ENCODE peak calls at places on chromosome 13, in four cellular contexts. B is AG20443, R is H9, P is mammary epithelial cell. L is an unnamed sample.

GRCh38 chr13:106432636-106433035 is 102.8 kb downstream of the EFNB2 start:
- DNase-seq in B (peak), R (no peak), P (peak), L (peak)

GRCh38 chr13:78497702-78498319 is 105.5 kb downstream of the POU4F1 start:
- DNase-seq in B (no peak), R (no peak), P (no peak), L (no peak)

GRCh38 chr13:79997244-79997643 is 343.7 kb downstream of the SPRY2 start:
- DNase-seq in B (no peak), R (no peak), P (no peak), L (no peak)

GRCh38 chr13:23618341-23618740 is 48.1 kb downstream of the TNFRSF19 start:
- DNase-seq in B (peak), R (no peak), P (peak), L (peak)

GRCh38 chr13:94710881-94711560 is 1.3 kb downstream of the SOX21 start:
- DNase-seq in B (peak), R (peak), P (no peak), L (peak)

GRCh38 chr13:90652036-90652435 is 695.5 kb upstream of the MIR17HG start:
- DNase-seq in B (no peak), R (no peak), P (no peak), L (no peak)

GRCh38 chr13:79810671-79811070 is 329.7 kb downstream of the NDFIP2 start:
- DNase-seq in B (peak), R (no peak), P (peak), L (peak)

GRCh38 chr13:80297094-80297493 is 43.8 kb downstream of the SPRY2 start:
- DNase-seq in B (no peak), R (peak), P (no peak), L (no peak)

GRCh38 chr13:38880397-38880796 is 110.2 kb downstream of the STOML3 start:
- DNase-seq in B (no peak), R (no peak), P (no peak), L (no peak)

GRCh38 chr13:26074706-26075105 is 22.9 kb upstream of the SHISA2 start:
- DNase-seq in B (peak), R (no peak), P (peak), L (no peak)

GRCh38 chr13:26541041-26541440 is 16.4 kb upstream of the WASF3 start:
- DNase-seq in B (no peak), R (no peak), P (no peak), L (no peak)

GRCh38 chr13:33940256-33940655 is 122.3 kb downstream of the RFC3 start:
- DNase-seq in B (no peak), R (no peak), P (no peak), L (no peak)

GRCh38 chr13:78997902-78998654 is 339.1 kb upstream of the OBI1 start:
- DNase-seq in B (no peak), R (no peak), P (no peak), L (no peak)

GRCh38 chr13:73464758-73465628 is 406.2 kb downstream of the KLF5 start:
- DNase-seq in B (no peak), R (no peak), P (no peak), L (no peak)

GRCh38 chr13:79915386-79915785 is 425.5 kb downstream of the SPRY2 start:
- DNase-seq in B (no peak), R (no peak), P (no peak), L (no peak)

GRCh38 chr13:113152894-113153809 is 5.3 kb upstream of the PROZ start:
- DNase-seq in B (peak), R (peak), P (no peak), L (no peak)

GRCh38 chr13:33441015-33441414 is 155.5 kb upstream of the STARD13 start:
- DNase-seq in B (peak), R (peak), P (peak), L (peak)

GRCh38 chr13:39881887-39882286 is 226.4 kb downstream of the COG6 start:
- DNase-seq in B (no peak), R (no peak), P (peak), L (no peak)

GRCh38 chr13:24165746-24166145 is 5.2 kb downstream of the SPATA13 start:
- DNase-seq in B (peak), R (no peak), P (no peak), L (no peak)

GRCh38 chr13:97267418-97268059 is 45.4 kb downstream of the MBNL2 start:
- DNase-seq in B (no peak), R (peak), P (no peak), L (no peak)

GRCh38 chr13:45332831-45333219 is 8.2 kb downstream of the TPT1 start:
- DNase-seq in B (no peak), R (no peak), P (no peak), L (no peak)

GRCh38 chr13:74129500-74130144 is 4.6 kb downstream of the KLF12 start:
- DNase-seq in B (peak), R (no peak), P (peak), L (no peak)

GRCh38 chr13:49052801-49053200 is 77.1 kb downstream of the FNDC3A start:
- DNase-seq in B (no peak), R (no peak), P (peak), L (no peak)

GRCh38 chr13:110819203-110820014 is 95.5 kb downstream of the ANKRD10 start:
- DNase-seq in B (peak), R (peak), P (peak), L (peak)

GRCh38 chr13:27659466-27659865 is 37.8 kb downstream of the POLR1D start:
- DNase-seq in B (no peak), R (no peak), P (no peak), L (no peak)

L was measured in RWPE1.